ENCODE peak calls at places on chromosomes 4 and X, in five cellular contexts. Z is IMR-90, N is endothelial cell of umbilical vein, B is GM12878, D is K562. O is an unnamed sample.

GRCh38 chr4:87092389-87093141 is 127.9 kb downstream of the KLHL8 start:
- DNase-seq in Z (peak), N (peak), B (no peak), D (peak), O (peak)

GRCh38 chr4:1448589-1449420 is 42.6 kb upstream of the NKX1-1 start:
- DNase-seq in Z (no peak), N (no peak), B (no peak), D (no peak), O (no peak)

GRCh38 chr4:61740950-61741638 is 541.0 kb downstream of the ADGRL3 start:
- DNase-seq in Z (no peak), N (no peak), B (no peak), D (no peak), O (no peak)

GRCh38 chr4:115249808-115250207 is 136.4 kb upstream of the NDST4 start:
- DNase-seq in Z (no peak), N (no peak), B (no peak), D (no peak), O (peak)

GRCh38 chr4:129545599-129546278 is 449.8 kb downstream of the C4orf33 start:
- DNase-seq in Z (no peak), N (peak), B (no peak), D (no peak), O (no peak)

GRCh38 chr4:78222575-78223186 is 165.6 kb downstream of the FRAS1 start:
- DNase-seq in Z (no peak), N (no peak), B (no peak), D (no peak), O (no peak)

GRCh38 chr4:167233523-167234387 is 539 bp downstream of the SPOCK3 start:
- DNase-seq in Z (no peak), N (peak), B (no peak), D (no peak), O (no peak)

GRCh38 chr4:182074139-182074538 is 169.1 kb upstream of the TENM3 start:
- DNase-seq in Z (no peak), N (no peak), B (no peak), D (no peak), O (no peak)

GRCh38 chrX:38216642-38217041 is 4.0 kb downstream of the SRPX start:
- DNase-seq in Z (no peak), N (no peak), B (no peak), D (no peak), O (no peak)

GRCh38 chr4:39103291-39103690 is 41.3 kb downstream of the KLHL5 start:
- DNase-seq in Z (no peak), N (no peak), B (no peak), D (no peak), O (no peak)

GRCh38 chr4:111330786-111331185 is 707.9 kb upstream of the PITX2 start:
- DNase-seq in Z (peak), N (no peak), B (no peak), D (no peak), O (no peak)

GRCh38 chr4:107261241-107261874 is 225.2 kb upstream of the DKK2 start:
- DNase-seq in Z (no peak), N (no peak), B (no peak), D (no peak), O (no peak)

GRCh38 chrX:30990361-30990760 is 81.5 kb downstream of the FTHL17 start:
- DNase-seq in Z (no peak), N (no peak), B (no peak), D (no peak), O (no peak)

GRCh38 chr4:87035881-87036509 is 101.2 kb downstream of the AFF1 start:
- DNase-seq in Z (no peak), N (no peak), B (no peak), D (no peak), O (no peak)

GRCh38 chr4:119592708-119593298 is 35.8 kb downstream of the PDE5A start:
- DNase-seq in Z (peak), N (no peak), B (no peak), D (no peak), O (no peak)

GRCh38 chrX:16839852-16840460 is 30.2 kb downstream of the RBBP7 start:
- DNase-seq in Z (peak), N (no peak), B (no peak), D (no peak), O (no peak)

GRCh38 chr4:35506161-35506560 is 738.2 kb downstream of the ARAP2 start:
- DNase-seq in Z (no peak), N (no peak), B (no peak), D (no peak), O (no peak)

GRCh38 chrX:129540068-129540653 is at the start of gene OCRL:
- DNase-seq in Z (peak), N (peak), B (no peak), D (peak), O (peak)

GRCh38 chr4:18440527-18441215 is 419.1 kb upstream of the LCORL start:
- DNase-seq in Z (no peak), N (no peak), B (no peak), D (no peak), O (no peak)

GRCh38 chr4:16801356-16801755 is 97.1 kb downstream of the LDB2 start:
- DNase-seq in Z (peak), N (no peak), B (no peak), D (no peak), O (no peak)

GRCh38 chrX:152170621-152171020 is 32.2 kb upstream of the MAGEA10 start:
- DNase-seq in Z (no peak), N (no peak), B (no peak), D (no peak), O (no peak)

GRCh38 chr4:42570221-42570620 is 86.7 kb downstream of the ATP8A1 start:
- DNase-seq in Z (no peak), N (no peak), B (no peak), D (no peak), O (no peak)

GRCh38 chrX:19127649-19128168 is 5.4 kb upstream of the ADGRG2 start:
- DNase-seq in Z (no peak), N (peak), B (no peak), D (no peak), O (no peak)

GRCh38 chr4:149961876-149962597 is 116.2 kb upstream of the DCLK2 start:
- DNase-seq in Z (peak), N (no peak), B (no peak), D (no peak), O (no peak)

GRCh38 chrX:119853449-119853848 is 686 bp upstream of the UPF3B start:
- DNase-seq in Z (no peak), N (no peak), B (no peak), D (no peak), O (no peak)

GRCh38 chr4:105474110-105474518 is 252 bp upstream of the PPA2 start:
- DNase-seq in Z (peak), N (peak), B (no peak), D (no peak), O (no peak)

GRCh38 chrX:45352588-45352987 is 151.9 kb upstream of the DIPK2B start:
- DNase-seq in Z (no peak), N (no peak), B (no peak), D (no peak), O (no peak)

GRCh38 chr4:163331629-163332360 is 601 bp downstream of the NPY1R start:
- DNase-seq in Z (no peak), N (peak), B (no peak), D (no peak), O (no peak)

GRCh38 chr4:133483600-133484246 is 334.6 kb downstream of the PCDH10 start:
- DNase-seq in Z (peak), N (peak), B (no peak), D (no peak), O (peak)

GRCh38 chr4:10087152-10087791 is 29.3 kb downstream of the WDR1 start:
- DNase-seq in Z (no peak), N (no peak), B (no peak), D (no peak), O (no peak)

GRCh38 chrX:40097492-40098263 is at the start of gene BCOR:
- DNase-seq in Z (peak), N (peak), B (no peak), D (peak), O (no peak)

GRCh38 chr4:184538023-184538599 is 63.8 kb upstream of the IRF2 start:
- DNase-seq in Z (peak), N (peak), B (peak), D (peak), O (peak)
- TF ChIP-seq POLR2A in Z (no peak), N (no peak), B (no peak), D (no peak), O (no peak)

GRCh38 chr4:84870398-84871163 is 95.9 kb downstream of the WDFY3 start:
- DNase-seq in Z (peak), N (peak), B (no peak), D (no peak), O (peak)
- H3K9ac ChIP-seq in Z (peak), N (peak), B (no peak), D (no peak), O (peak)

DNA sequence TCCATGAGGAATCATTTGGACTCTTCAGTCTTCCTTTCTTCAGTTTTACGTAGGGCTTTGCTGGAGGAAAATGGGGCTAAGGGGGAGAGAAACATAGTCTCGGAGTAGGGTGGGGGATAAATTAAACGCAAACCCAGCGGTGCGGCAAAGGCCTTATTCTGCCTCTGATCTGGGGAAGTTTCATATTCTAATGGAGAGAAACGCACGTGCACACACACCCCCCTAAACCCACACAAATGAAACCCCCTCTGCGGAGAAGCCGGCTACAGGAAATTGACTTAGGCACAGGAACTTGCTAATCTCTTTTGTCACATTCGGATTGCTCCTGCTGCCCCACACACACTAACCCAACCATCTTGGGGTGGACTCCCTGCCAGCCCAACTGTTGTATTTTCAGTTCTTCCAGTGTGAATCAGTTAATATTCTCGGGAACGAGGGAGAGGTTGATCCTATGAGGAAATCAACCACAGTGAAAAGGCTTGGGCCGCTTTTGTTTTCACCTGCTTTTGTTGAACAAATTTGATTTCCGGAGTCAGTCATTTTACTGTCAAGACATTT is at the start of gene RHOH:
- DNase-seq in Z (no peak), N (no peak), B (no peak), D (no peak), O (no peak)
- TF ChIP-seq POLR2A in Z (no peak), N (no peak), B (peak), D (peak), O (no peak)

GRCh38 chr4:4677825-4678522 is 136.1 kb upstream of the STX18 start:
- DNase-seq in Z (peak), N (peak), B (no peak), D (peak), O (peak)
- H3K9ac ChIP-seq in Z (peak), N (no peak), B (no peak), D (no peak), O (no peak)